ENCODE peak calls at places on chromosomes 6 and 20, in four cellular contexts. One of them, this sample, is unnamed.

GRCh38 chr20:6909608-6910007 is 142.1 kb downstream of the BMP2 start:
- DNase-seq in fibroblast of lung: no peak
- DNase-seq in tibial nerve: no peak
- DNase-seq in stimulated activated CD4-positive, alpha-beta T cell treated with anti-CD3 and anti-CD28 coated beads, Interleukin-12 subunit alpha, Interleukin-12 subunit beta, amount 100 ng/mL, for 48 hours: no peak
- DNase-seq in this sample: no peak

GRCh38 chr20:24763386-24764026 is 185.6 kb upstream of the CST7 start:
- DNase-seq in fibroblast of lung: no peak
- DNase-seq in tibial nerve: no peak
- DNase-seq in stimulated activated CD4-positive, alpha-beta T cell treated with anti-CD3 and anti-CD28 coated beads, Interleukin-12 subunit alpha, Interleukin-12 subunit beta, amount 100 ng/mL, for 48 hours: no peak
- DNase-seq in this sample: no peak

GRCh38 chr6:7315684-7316366 is 2.8 kb upstream of the SSR1 start:
- DNase-seq in fibroblast of lung: no peak
- DNase-seq in tibial nerve: no peak
- DNase-seq in stimulated activated CD4-positive, alpha-beta T cell treated with anti-CD3 and anti-CD28 coated beads, Interleukin-12 subunit alpha, Interleukin-12 subunit beta, amount 100 ng/mL, for 48 hours: no peak
- DNase-seq in this sample: no peak

GRCh38 chr6:34170341-34170740 is 24.5 kb upstream of the GRM4 start:
- DNase-seq in fibroblast of lung: peak
- DNase-seq in tibial nerve: no peak
- DNase-seq in stimulated activated CD4-positive, alpha-beta T cell treated with anti-CD3 and anti-CD28 coated beads, Interleukin-12 subunit alpha, Interleukin-12 subunit beta, amount 100 ng/mL, for 48 hours: no peak
- DNase-seq in this sample: no peak

GRCh38 chr6:145632971-145633370 is 102.3 kb downstream of the EPM2A start:
- DNase-seq in fibroblast of lung: no peak
- DNase-seq in tibial nerve: no peak
- DNase-seq in stimulated activated CD4-positive, alpha-beta T cell treated with anti-CD3 and anti-CD28 coated beads, Interleukin-12 subunit alpha, Interleukin-12 subunit beta, amount 100 ng/mL, for 48 hours: no peak
- DNase-seq in this sample: no peak

GRCh38 chr20:53580376-53581111 is 13.1 kb downstream of the ZNF217 start:
- DNase-seq in fibroblast of lung: no peak
- DNase-seq in tibial nerve: no peak
- DNase-seq in stimulated activated CD4-positive, alpha-beta T cell treated with anti-CD3 and anti-CD28 coated beads, Interleukin-12 subunit alpha, Interleukin-12 subunit beta, amount 100 ng/mL, for 48 hours: no peak
- DNase-seq in this sample: no peak

GRCh38 chr6:73050706-73051105 is 174.6 kb downstream of the KHDC1L start:
- DNase-seq in fibroblast of lung: no peak
- DNase-seq in tibial nerve: no peak
- DNase-seq in stimulated activated CD4-positive, alpha-beta T cell treated with anti-CD3 and anti-CD28 coated beads, Interleukin-12 subunit alpha, Interleukin-12 subunit beta, amount 100 ng/mL, for 48 hours: no peak
- DNase-seq in this sample: no peak

GRCh38 chr6:25872804-25873203 is 1.2 kb downstream of the SLC17A3 start:
- DNase-seq in fibroblast of lung: no peak
- DNase-seq in tibial nerve: no peak
- DNase-seq in stimulated activated CD4-positive, alpha-beta T cell treated with anti-CD3 and anti-CD28 coated beads, Interleukin-12 subunit alpha, Interleukin-12 subunit beta, amount 100 ng/mL, for 48 hours: no peak
- DNase-seq in this sample: no peak

GRCh38 chr6:137112067-137112355 is 61.4 kb downstream of the IL22RA2 start:
- DNase-seq in fibroblast of lung: peak
- DNase-seq in tibial nerve: no peak
- DNase-seq in stimulated activated CD4-positive, alpha-beta T cell treated with anti-CD3 and anti-CD28 coated beads, Interleukin-12 subunit alpha, Interleukin-12 subunit beta, amount 100 ng/mL, for 48 hours: no peak
- DNase-seq in this sample: no peak

GRCh38 chr6:5466459-5466858 is 205.1 kb downstream of the FARS2 start:
- DNase-seq in fibroblast of lung: peak
- DNase-seq in tibial nerve: no peak
- DNase-seq in stimulated activated CD4-positive, alpha-beta T cell treated with anti-CD3 and anti-CD28 coated beads, Interleukin-12 subunit alpha, Interleukin-12 subunit beta, amount 100 ng/mL, for 48 hours: no peak
- DNase-seq in this sample: no peak

GRCh38 chr6:137927777-137928218 is 60.7 kb downstream of the TNFAIP3 start:
- DNase-seq in fibroblast of lung: peak
- DNase-seq in tibial nerve: no peak
- DNase-seq in stimulated activated CD4-positive, alpha-beta T cell treated with anti-CD3 and anti-CD28 coated beads, Interleukin-12 subunit alpha, Interleukin-12 subunit beta, amount 100 ng/mL, for 48 hours: peak
- DNase-seq in this sample: peak

GRCh38 chr20:37534401-37535157 is 6.9 kb upstream of the BLCAP start:
- DNase-seq in fibroblast of lung: peak
- DNase-seq in tibial nerve: peak
- DNase-seq in stimulated activated CD4-positive, alpha-beta T cell treated with anti-CD3 and anti-CD28 coated beads, Interleukin-12 subunit alpha, Interleukin-12 subunit beta, amount 100 ng/mL, for 48 hours: no peak
- DNase-seq in this sample: no peak

GRCh38 chr20:48728042-48728837 is 99.6 kb downstream of the PREX1 start:
- DNase-seq in fibroblast of lung: no peak
- DNase-seq in tibial nerve: no peak
- DNase-seq in stimulated activated CD4-positive, alpha-beta T cell treated with anti-CD3 and anti-CD28 coated beads, Interleukin-12 subunit alpha, Interleukin-12 subunit beta, amount 100 ng/mL, for 48 hours: no peak
- DNase-seq in this sample: no peak

GRCh38 chr20:45779011-45779915 is 12.4 kb downstream of the WFDC3 start:
- DNase-seq in fibroblast of lung: peak
- DNase-seq in tibial nerve: peak
- DNase-seq in stimulated activated CD4-positive, alpha-beta T cell treated with anti-CD3 and anti-CD28 coated beads, Interleukin-12 subunit alpha, Interleukin-12 subunit beta, amount 100 ng/mL, for 48 hours: no peak
- DNase-seq in this sample: no peak

GRCh38 chr6:148349466-148349865 is 6.8 kb downstream of the SASH1 start:
- DNase-seq in fibroblast of lung: no peak
- DNase-seq in tibial nerve: no peak
- DNase-seq in stimulated activated CD4-positive, alpha-beta T cell treated with anti-CD3 and anti-CD28 coated beads, Interleukin-12 subunit alpha, Interleukin-12 subunit beta, amount 100 ng/mL, for 48 hours: no peak
- DNase-seq in this sample: no peak

GRCh38 chr6:32200711-32201475 is 8.4 kb upstream of the GPSM3 start:
- DNase-seq in fibroblast of lung: no peak
- DNase-seq in tibial nerve: no peak
- DNase-seq in stimulated activated CD4-positive, alpha-beta T cell treated with anti-CD3 and anti-CD28 coated beads, Interleukin-12 subunit alpha, Interleukin-12 subunit beta, amount 100 ng/mL, for 48 hours: no peak
- DNase-seq in this sample: no peak

GRCh38 chr20:44395183-44395962 is 39.9 kb downstream of the HNF4A start:
- DNase-seq in fibroblast of lung: no peak
- DNase-seq in tibial nerve: no peak
- DNase-seq in stimulated activated CD4-positive, alpha-beta T cell treated with anti-CD3 and anti-CD28 coated beads, Interleukin-12 subunit alpha, Interleukin-12 subunit beta, amount 100 ng/mL, for 48 hours: no peak
- DNase-seq in this sample: no peak

This sample was measured in activated T-cell treated with anti-CD3 and anti-CD28 coated beads for 48 hours.